ENCODE peak calls at places on chromosomes 6 and 20, in nine cellular contexts. One of them, this sample, is unnamed.

GRCh38 chr6:130676077-130676772 is 151.0 kb upstream of the SMLR1 start:
- DNase-seq in AG04450: no peak
- DNase-seq in lung: no peak
- DNase-seq in astrocyte: no peak
- DNase-seq in esophagus muscularis mucosa: no peak
- DNase-seq in breast epithelium: no peak
- DNase-seq in GM23338: peak
- DNase-seq in HFF-Myc: no peak
- DNase-seq in colonic mucosa: no peak
- DNase-seq in this sample: no peak

GRCh38 chr6:18206591-18206990 is 51.4 kb downstream of the KDM1B start:
- DNase-seq in lung: no peak
- DNase-seq in astrocyte: no peak
- DNase-seq in breast epithelium: no peak
- DNase-seq in HFF-Myc: no peak
- DNase-seq in colonic mucosa: no peak
- DNase-seq in esophagus muscularis mucosa: no peak
- DNase-seq in AG04450: no peak
- DNase-seq in GM23338: no peak
- DNase-seq in this sample: no peak

GRCh38 chr20:45963059-45964011 is 8.7 kb downstream of the ZNF335 start:
- DNase-seq in lung: no peak
- DNase-seq in esophagus muscularis mucosa: no peak
- DNase-seq in astrocyte: no peak
- DNase-seq in colonic mucosa: no peak
- DNase-seq in breast epithelium: peak
- DNase-seq in GM23338: peak
- DNase-seq in HFF-Myc: no peak
- DNase-seq in AG04450: no peak
- DNase-seq in this sample: peak

GRCh38 chr20:57062241-57062640 is 204.2 kb downstream of the BMP7 start:
- DNase-seq in lung: no peak
- DNase-seq in astrocyte: no peak
- DNase-seq in GM23338: no peak
- DNase-seq in esophagus muscularis mucosa: no peak
- DNase-seq in AG04450: no peak
- DNase-seq in HFF-Myc: no peak
- DNase-seq in breast epithelium: no peak
- DNase-seq in colonic mucosa: no peak
- DNase-seq in this sample: no peak

GRCh38 chr6:82712826-82713225 is 349.2 kb downstream of the TPBG start:
- DNase-seq in GM23338: peak
- DNase-seq in colonic mucosa: no peak
- DNase-seq in lung: no peak
- DNase-seq in HFF-Myc: no peak
- DNase-seq in esophagus muscularis mucosa: no peak
- DNase-seq in astrocyte: no peak
- DNase-seq in AG04450: no peak
- DNase-seq in breast epithelium: no peak
- DNase-seq in this sample: peak

GRCh38 chr6:86937219-86938079 is at the start of gene HTR1E:
- DNase-seq in GM23338: peak
- DNase-seq in esophagus muscularis mucosa: peak
- DNase-seq in HFF-Myc: no peak
- DNase-seq in colonic mucosa: no peak
- DNase-seq in AG04450: no peak
- DNase-seq in astrocyte: peak
- DNase-seq in breast epithelium: no peak
- DNase-seq in lung: peak
- DNase-seq in this sample: peak

GRCh38 chr20:2693286-2693995 is 861 bp downstream of the EBF4 start:
- DNase-seq in AG04450: no peak
- DNase-seq in GM23338: peak
- DNase-seq in esophagus muscularis mucosa: no peak
- DNase-seq in lung: no peak
- DNase-seq in breast epithelium: no peak
- DNase-seq in colonic mucosa: no peak
- DNase-seq in HFF-Myc: no peak
- DNase-seq in astrocyte: no peak
- DNase-seq in this sample: no peak

GRCh38 chr20:38272961-38273360 is 12.4 kb upstream of the KIAA1755 start:
- DNase-seq in HFF-Myc: no peak
- DNase-seq in lung: no peak
- DNase-seq in colonic mucosa: no peak
- DNase-seq in GM23338: no peak
- DNase-seq in astrocyte: peak
- DNase-seq in AG04450: peak
- DNase-seq in esophagus muscularis mucosa: no peak
- DNase-seq in breast epithelium: no peak
- DNase-seq in this sample: peak

GRCh38 chr6:148951662-148952061 is 204.8 kb downstream of the UST start:
- DNase-seq in colonic mucosa: no peak
- DNase-seq in lung: no peak
- DNase-seq in HFF-Myc: no peak
- DNase-seq in AG04450: no peak
- DNase-seq in astrocyte: no peak
- DNase-seq in GM23338: no peak
- DNase-seq in breast epithelium: no peak
- DNase-seq in esophagus muscularis mucosa: no peak
- DNase-seq in this sample: no peak

GRCh38 chr20:51132286-51132810 is 109.4 kb upstream of the KCNG1 start:
- DNase-seq in colonic mucosa: peak
- DNase-seq in lung: no peak
- DNase-seq in GM23338: no peak
- DNase-seq in AG04450: no peak
- DNase-seq in breast epithelium: no peak
- DNase-seq in astrocyte: no peak
- DNase-seq in esophagus muscularis mucosa: no peak
- DNase-seq in HFF-Myc: no peak
- DNase-seq in this sample: peak

GRCh38 chr20:51043811-51044210 is 20.9 kb upstream of the KCNG1 start:
- DNase-seq in lung: no peak
- DNase-seq in breast epithelium: peak
- DNase-seq in esophagus muscularis mucosa: no peak
- DNase-seq in AG04450: peak
- DNase-seq in HFF-Myc: no peak
- DNase-seq in astrocyte: peak
- DNase-seq in colonic mucosa: no peak
- DNase-seq in GM23338: no peak
- DNase-seq in this sample: peak

GRCh38 chr20:57908691-57909090 is 198.9 kb upstream of the PMEPA1 start:
- DNase-seq in astrocyte: no peak
- DNase-seq in breast epithelium: no peak
- DNase-seq in AG04450: no peak
- DNase-seq in GM23338: no peak
- DNase-seq in esophagus muscularis mucosa: no peak
- DNase-seq in colonic mucosa: no peak
- DNase-seq in HFF-Myc: no peak
- DNase-seq in lung: no peak
- DNase-seq in this sample: no peak

GRCh38 chr6:147759088-147759487 is 250.6 kb downstream of the SAMD5 start:
- DNase-seq in lung: no peak
- DNase-seq in HFF-Myc: no peak
- DNase-seq in esophagus muscularis mucosa: no peak
- DNase-seq in GM23338: no peak
- DNase-seq in colonic mucosa: no peak
- DNase-seq in AG04450: no peak
- DNase-seq in astrocyte: no peak
- DNase-seq in breast epithelium: no peak
- DNase-seq in this sample: no peak

GRCh38 chr6:20205722-20206154 is 6.5 kb downstream of the MBOAT1 start:
- DNase-seq in GM23338: no peak
- DNase-seq in AG04450: no peak
- DNase-seq in HFF-Myc: no peak
- DNase-seq in lung: no peak
- DNase-seq in breast epithelium: no peak
- DNase-seq in astrocyte: no peak
- DNase-seq in colonic mucosa: no peak
- DNase-seq in esophagus muscularis mucosa: peak
- DNase-seq in this sample: no peak

GRCh38 chr6:142300758-142301251 is 1.0 kb upstream of the ADGRG6 start:
- DNase-seq in esophagus muscularis mucosa: no peak
- DNase-seq in HFF-Myc: no peak
- DNase-seq in astrocyte: peak
- DNase-seq in breast epithelium: no peak
- DNase-seq in colonic mucosa: peak
- DNase-seq in GM23338: no peak
- DNase-seq in AG04450: no peak
- DNase-seq in lung: peak
- DNase-seq in this sample: peak

GRCh38 chr6:89950879-89951391 is 56.7 kb downstream of the GJA10 start:
- DNase-seq in esophagus muscularis mucosa: no peak
- DNase-seq in AG04450: no peak
- DNase-seq in colonic mucosa: no peak
- DNase-seq in HFF-Myc: no peak
- DNase-seq in astrocyte: peak
- DNase-seq in GM23338: no peak
- DNase-seq in breast epithelium: no peak
- DNase-seq in lung: no peak
- DNase-seq in this sample: peak

GRCh38 chr6:107493158-107494057 is 3.5 kb downstream of the SOBP start:
- DNase-seq in GM23338: peak
- DNase-seq in AG04450: peak
- DNase-seq in esophagus muscularis mucosa: no peak
- DNase-seq in astrocyte: peak
- DNase-seq in lung: no peak
- DNase-seq in HFF-Myc: peak
- DNase-seq in colonic mucosa: no peak
- DNase-seq in breast epithelium: no peak
- DNase-seq in this sample: peak

GRCh38 chr6:36138667-36139066 is 8.4 kb downstream of the MAPK13 start:
- DNase-seq in colonic mucosa: no peak
- DNase-seq in HFF-Myc: no peak
- DNase-seq in AG04450: no peak
- DNase-seq in astrocyte: no peak
- DNase-seq in GM23338: no peak
- DNase-seq in lung: no peak
- DNase-seq in esophagus muscularis mucosa: no peak
- DNase-seq in breast epithelium: no peak
- DNase-seq in this sample: no peak

DNA sequence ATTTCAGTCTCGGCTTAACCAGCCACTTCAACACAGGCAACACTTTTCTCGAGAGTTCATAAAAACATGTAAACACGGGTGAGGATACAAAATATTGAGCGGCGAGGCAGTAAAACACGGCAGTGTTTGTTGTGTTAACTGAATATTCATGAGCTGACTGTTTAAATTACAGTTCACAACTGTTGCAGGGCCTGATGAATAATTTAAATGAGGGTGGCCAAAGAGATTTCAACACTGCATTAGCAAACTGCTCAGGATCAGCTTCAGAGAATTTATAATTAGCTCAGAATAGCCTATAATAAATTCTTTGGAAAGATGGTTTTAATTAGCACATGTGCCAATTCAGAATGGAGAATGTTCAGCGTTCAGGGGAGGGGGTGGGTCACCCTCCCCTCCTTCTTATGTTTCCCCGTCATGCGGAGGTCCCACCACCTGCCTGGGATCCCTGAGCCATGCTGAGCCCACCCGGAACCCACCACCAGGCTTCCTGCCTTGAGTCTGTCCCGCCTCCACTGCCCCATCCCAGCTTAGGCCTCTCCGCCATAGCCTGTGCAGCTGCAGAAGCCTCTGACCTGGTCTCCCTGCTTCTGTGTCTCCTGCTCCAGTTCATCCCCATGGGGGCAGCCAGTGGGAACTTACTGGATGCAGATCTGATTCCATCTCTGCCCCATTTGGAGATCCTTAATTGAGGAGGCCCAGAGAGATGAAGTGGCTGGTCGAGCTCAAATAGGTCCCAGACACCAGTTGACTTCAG is 112.5 kb downstream of the TOX2 start:
- DNase-seq in HFF-Myc: no peak
- DNase-seq in breast epithelium: no peak
- DNase-seq in esophagus muscularis mucosa: no peak
- DNase-seq in astrocyte: no peak
- DNase-seq in colonic mucosa: no peak
- DNase-seq in AG04450: no peak
- DNase-seq in GM23338: no peak
- DNase-seq in lung: no peak
- DNase-seq in this sample: no peak
- H3K4me3 ChIP-seq in HFF-Myc: no peak
- H3K4me3 ChIP-seq in breast epithelium: no peak
- H3K4me3 ChIP-seq in esophagus muscularis mucosa: no peak
- H3K4me3 ChIP-seq in astrocyte: no peak
- H3K4me3 ChIP-seq in colonic mucosa: no peak
- H3K4me3 ChIP-seq in AG04450: no peak
- H3K4me3 ChIP-seq in GM23338: no peak
- H3K4me3 ChIP-seq in lung: no peak
- H3K4me3 ChIP-seq in this sample: no peak

GRCh38 chr6:1313755-1314503 is 2.0 kb downstream of the FOXQ1 start:
- DNase-seq in GM23338: peak
- DNase-seq in astrocyte: no peak
- DNase-seq in esophagus muscularis mucosa: no peak
- DNase-seq in breast epithelium: no peak
- DNase-seq in HFF-Myc: no peak
- DNase-seq in colonic mucosa: peak
- DNase-seq in AG04450: no peak
- DNase-seq in lung: no peak
- DNase-seq in this sample: no peak
- TF ChIP-seq CTCF in GM23338: peak
- TF ChIP-seq CTCF in astrocyte: no peak
- TF ChIP-seq CTCF in esophagus muscularis mucosa: peak
- TF ChIP-seq CTCF in breast epithelium: no peak
- TF ChIP-seq CTCF in HFF-Myc: peak
- TF ChIP-seq CTCF in colonic mucosa: no peak
- TF ChIP-seq CTCF in AG04450: no peak
- TF ChIP-seq CTCF in lung: peak
- TF ChIP-seq CTCF in this sample: no peak

DNA sequence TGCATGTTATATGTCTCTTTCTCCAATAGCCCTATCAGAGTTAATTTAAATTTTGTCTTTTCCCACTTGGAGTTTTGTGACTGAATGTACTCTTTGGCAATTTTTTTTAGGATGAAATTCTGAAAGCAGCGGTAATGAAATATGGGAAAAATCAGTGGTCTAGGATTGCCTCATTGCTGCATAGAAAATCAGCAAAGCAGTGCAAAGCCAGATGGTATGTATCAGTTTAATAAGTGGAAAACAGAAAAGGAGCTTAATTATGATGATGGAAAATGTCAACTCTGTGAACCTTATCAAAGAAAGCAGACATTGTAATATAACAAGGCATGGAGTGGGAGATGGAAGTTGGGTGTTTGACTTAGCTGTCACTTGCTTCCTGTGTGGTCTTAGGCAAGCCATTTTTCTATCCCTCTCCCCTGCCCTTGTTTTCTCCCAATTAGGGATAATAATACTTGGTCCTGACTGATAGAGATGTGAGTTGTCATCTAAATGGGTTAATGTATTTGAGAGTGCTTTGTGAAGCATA is 2.7 kb downstream of the CDC5L start:
- DNase-seq in colonic mucosa: no peak
- DNase-seq in breast epithelium: no peak
- DNase-seq in GM23338: no peak
- DNase-seq in HFF-Myc: no peak
- DNase-seq in lung: no peak
- DNase-seq in astrocyte: no peak
- DNase-seq in esophagus muscularis mucosa: no peak
- DNase-seq in AG04450: no peak
- DNase-seq in this sample: no peak
- H3K4me3 ChIP-seq in colonic mucosa: no peak
- H3K4me3 ChIP-seq in breast epithelium: no peak
- H3K4me3 ChIP-seq in GM23338: no peak
- H3K4me3 ChIP-seq in HFF-Myc: no peak
- H3K4me3 ChIP-seq in lung: no peak
- H3K4me3 ChIP-seq in astrocyte: no peak
- H3K4me3 ChIP-seq in esophagus muscularis mucosa: no peak
- H3K4me3 ChIP-seq in AG04450: no peak
- H3K4me3 ChIP-seq in this sample: no peak

GRCh38 chr6:7721654-7722053 is 4.2 kb upstream of the BMP6 start:
- DNase-seq in lung: no peak
- DNase-seq in esophagus muscularis mucosa: no peak
- DNase-seq in astrocyte: no peak
- DNase-seq in colonic mucosa: no peak
- DNase-seq in breast epithelium: no peak
- DNase-seq in HFF-Myc: no peak
- DNase-seq in AG04450: no peak
- DNase-seq in GM23338: no peak
- DNase-seq in this sample: peak
- TF ChIP-seq CTCF in lung: no peak
- TF ChIP-seq CTCF in esophagus muscularis mucosa: peak
- TF ChIP-seq CTCF in astrocyte: peak
- TF ChIP-seq CTCF in colonic mucosa: no peak
- TF ChIP-seq CTCF in breast epithelium: no peak
- TF ChIP-seq CTCF in HFF-Myc: no peak
- TF ChIP-seq CTCF in AG04450: peak
- TF ChIP-seq CTCF in GM23338: no peak
- TF ChIP-seq CTCF in this sample: peak

This sample was measured in cardiac fibroblast.